ENCODE peak calls at places on chromosomes 6 and 20, in nine cellular contexts. One of them, this sample, is unnamed.

GRCh38 chr6:138410972-138411667 is 7.1 kb downstream of the HEBP2 start:
- DNase-seq in stimulated activated naive CD4-positive, alpha-beta T cell: no peak
- DNase-seq in activated CD4-positive, alpha-beta T cell treated with anti-CD3 and anti-CD28 coated beads, Interleukin-2, amount 10 ng/mL, durations not matched to agents 24 days and 14 days: peak
- DNase-seq in glutamatergic neuron: no peak
- DNase-seq in globus pallidus: no peak
- DNase-seq in thoracic aorta: no peak
- DNase-seq in choroid plexus epithelial cell: peak
- DNase-seq in COR-L47: no peak
- DNase-seq in anterior cingulate cortex: no peak
- DNase-seq in this sample: no peak

GRCh38 chr20:54194724-54195438 is 13.0 kb upstream of the PFDN4 start:
- DNase-seq in stimulated activated naive CD4-positive, alpha-beta T cell: no peak
- DNase-seq in activated CD4-positive, alpha-beta T cell treated with anti-CD3 and anti-CD28 coated beads, Interleukin-2, amount 10 ng/mL, durations not matched to agents 24 days and 14 days: no peak
- DNase-seq in glutamatergic neuron: no peak
- DNase-seq in globus pallidus: no peak
- DNase-seq in thoracic aorta: no peak
- DNase-seq in choroid plexus epithelial cell: peak
- DNase-seq in COR-L47: no peak
- DNase-seq in anterior cingulate cortex: no peak
- DNase-seq in this sample: no peak

GRCh38 chr20:61120595-61121515 is 131.2 kb upstream of the CDH4 start:
- DNase-seq in stimulated activated naive CD4-positive, alpha-beta T cell: peak
- DNase-seq in activated CD4-positive, alpha-beta T cell treated with anti-CD3 and anti-CD28 coated beads, Interleukin-2, amount 10 ng/mL, durations not matched to agents 24 days and 14 days: peak
- DNase-seq in glutamatergic neuron: peak
- DNase-seq in globus pallidus: peak
- DNase-seq in thoracic aorta: no peak
- DNase-seq in choroid plexus epithelial cell: peak
- DNase-seq in COR-L47: peak
- DNase-seq in anterior cingulate cortex: peak
- DNase-seq in this sample: peak

GRCh38 chr20:35215066-35215956 is 11.2 kb upstream of the MMP24 start:
- DNase-seq in stimulated activated naive CD4-positive, alpha-beta T cell: no peak
- DNase-seq in activated CD4-positive, alpha-beta T cell treated with anti-CD3 and anti-CD28 coated beads, Interleukin-2, amount 10 ng/mL, durations not matched to agents 24 days and 14 days: no peak
- DNase-seq in glutamatergic neuron: no peak
- DNase-seq in globus pallidus: no peak
- DNase-seq in thoracic aorta: no peak
- DNase-seq in choroid plexus epithelial cell: peak
- DNase-seq in COR-L47: no peak
- DNase-seq in anterior cingulate cortex: no peak
- DNase-seq in this sample: no peak

GRCh38 chr20:64244281-64244805 is 11.2 kb upstream of the PCMTD2 start:
- DNase-seq in stimulated activated naive CD4-positive, alpha-beta T cell: no peak
- DNase-seq in activated CD4-positive, alpha-beta T cell treated with anti-CD3 and anti-CD28 coated beads, Interleukin-2, amount 10 ng/mL, durations not matched to agents 24 days and 14 days: no peak
- DNase-seq in glutamatergic neuron: no peak
- DNase-seq in globus pallidus: no peak
- DNase-seq in thoracic aorta: no peak
- DNase-seq in choroid plexus epithelial cell: no peak
- DNase-seq in COR-L47: no peak
- DNase-seq in anterior cingulate cortex: no peak
- DNase-seq in this sample: no peak

GRCh38 chr6:35718911-35719381 is 17.9 kb upstream of the ARMC12 start:
- DNase-seq in stimulated activated naive CD4-positive, alpha-beta T cell: no peak
- DNase-seq in activated CD4-positive, alpha-beta T cell treated with anti-CD3 and anti-CD28 coated beads, Interleukin-2, amount 10 ng/mL, durations not matched to agents 24 days and 14 days: peak
- DNase-seq in glutamatergic neuron: no peak
- DNase-seq in globus pallidus: no peak
- DNase-seq in thoracic aorta: no peak
- DNase-seq in choroid plexus epithelial cell: peak
- DNase-seq in COR-L47: no peak
- DNase-seq in anterior cingulate cortex: no peak
- DNase-seq in this sample: no peak

GRCh38 chr20:5675103-5676091 is 74.8 kb upstream of the SHLD1 start:
- DNase-seq in stimulated activated naive CD4-positive, alpha-beta T cell: no peak
- DNase-seq in activated CD4-positive, alpha-beta T cell treated with anti-CD3 and anti-CD28 coated beads, Interleukin-2, amount 10 ng/mL, durations not matched to agents 24 days and 14 days: no peak
- DNase-seq in glutamatergic neuron: no peak
- DNase-seq in globus pallidus: no peak
- DNase-seq in thoracic aorta: no peak
- DNase-seq in choroid plexus epithelial cell: peak
- DNase-seq in COR-L47: no peak
- DNase-seq in anterior cingulate cortex: no peak
- DNase-seq in this sample: no peak

GRCh38 chr6:107991061-107991460 is 33.1 kb upstream of the SEC63 start:
- DNase-seq in stimulated activated naive CD4-positive, alpha-beta T cell: no peak
- DNase-seq in activated CD4-positive, alpha-beta T cell treated with anti-CD3 and anti-CD28 coated beads, Interleukin-2, amount 10 ng/mL, durations not matched to agents 24 days and 14 days: no peak
- DNase-seq in glutamatergic neuron: no peak
- DNase-seq in globus pallidus: no peak
- DNase-seq in thoracic aorta: no peak
- DNase-seq in choroid plexus epithelial cell: peak
- DNase-seq in COR-L47: no peak
- DNase-seq in anterior cingulate cortex: no peak
- DNase-seq in this sample: no peak

GRCh38 chr20:56393133-56393472 is 658 bp downstream of the CSTF1 start:
- DNase-seq in stimulated activated naive CD4-positive, alpha-beta T cell: no peak
- DNase-seq in activated CD4-positive, alpha-beta T cell treated with anti-CD3 and anti-CD28 coated beads, Interleukin-2, amount 10 ng/mL, durations not matched to agents 24 days and 14 days: peak
- DNase-seq in glutamatergic neuron: no peak
- DNase-seq in globus pallidus: no peak
- DNase-seq in thoracic aorta: no peak
- DNase-seq in choroid plexus epithelial cell: peak
- DNase-seq in COR-L47: no peak
- DNase-seq in anterior cingulate cortex: no peak
- DNase-seq in this sample: no peak

GRCh38 chr20:37640600-37641561 is 52.9 kb upstream of the CTNNBL1 start:
- DNase-seq in stimulated activated naive CD4-positive, alpha-beta T cell: no peak
- DNase-seq in activated CD4-positive, alpha-beta T cell treated with anti-CD3 and anti-CD28 coated beads, Interleukin-2, amount 10 ng/mL, durations not matched to agents 24 days and 14 days: no peak
- DNase-seq in glutamatergic neuron: no peak
- DNase-seq in globus pallidus: no peak
- DNase-seq in thoracic aorta: no peak
- DNase-seq in choroid plexus epithelial cell: peak
- DNase-seq in COR-L47: peak
- DNase-seq in anterior cingulate cortex: no peak
- DNase-seq in this sample: no peak

GRCh38 chr6:43644940-43645612 is at the start of gene RSPH9:
- DNase-seq in stimulated activated naive CD4-positive, alpha-beta T cell: peak
- DNase-seq in activated CD4-positive, alpha-beta T cell treated with anti-CD3 and anti-CD28 coated beads, Interleukin-2, amount 10 ng/mL, durations not matched to agents 24 days and 14 days: peak
- DNase-seq in glutamatergic neuron: peak
- DNase-seq in globus pallidus: no peak
- DNase-seq in thoracic aorta: no peak
- DNase-seq in choroid plexus epithelial cell: peak
- DNase-seq in COR-L47: no peak
- DNase-seq in anterior cingulate cortex: no peak
- DNase-seq in this sample: peak

GRCh38 chr20:36306557-36307411 is 645 bp downstream of the DLGAP4 start:
- DNase-seq in stimulated activated naive CD4-positive, alpha-beta T cell: no peak
- DNase-seq in activated CD4-positive, alpha-beta T cell treated with anti-CD3 and anti-CD28 coated beads, Interleukin-2, amount 10 ng/mL, durations not matched to agents 24 days and 14 days: no peak
- DNase-seq in glutamatergic neuron: no peak
- DNase-seq in globus pallidus: no peak
- DNase-seq in thoracic aorta: no peak
- DNase-seq in choroid plexus epithelial cell: no peak
- DNase-seq in COR-L47: no peak
- DNase-seq in anterior cingulate cortex: no peak
- DNase-seq in this sample: no peak

GRCh38 chr6:26388441-26388840 is 5.5 kb downstream of the BTN2A2 start:
- DNase-seq in stimulated activated naive CD4-positive, alpha-beta T cell: no peak
- DNase-seq in activated CD4-positive, alpha-beta T cell treated with anti-CD3 and anti-CD28 coated beads, Interleukin-2, amount 10 ng/mL, durations not matched to agents 24 days and 14 days: no peak
- DNase-seq in glutamatergic neuron: no peak
- DNase-seq in globus pallidus: no peak
- DNase-seq in thoracic aorta: no peak
- DNase-seq in choroid plexus epithelial cell: no peak
- DNase-seq in COR-L47: no peak
- DNase-seq in anterior cingulate cortex: no peak
- DNase-seq in this sample: no peak

GRCh38 chr6:109853951-109854350 is 124.2 kb upstream of the GPR6 start:
- DNase-seq in stimulated activated naive CD4-positive, alpha-beta T cell: no peak
- DNase-seq in activated CD4-positive, alpha-beta T cell treated with anti-CD3 and anti-CD28 coated beads, Interleukin-2, amount 10 ng/mL, durations not matched to agents 24 days and 14 days: no peak
- DNase-seq in glutamatergic neuron: no peak
- DNase-seq in globus pallidus: no peak
- DNase-seq in thoracic aorta: no peak
- DNase-seq in choroid plexus epithelial cell: no peak
- DNase-seq in COR-L47: no peak
- DNase-seq in anterior cingulate cortex: no peak
- DNase-seq in this sample: no peak

GRCh38 chr6:25692472-25692871 is 40.5 kb downstream of the SCGN start:
- DNase-seq in stimulated activated naive CD4-positive, alpha-beta T cell: no peak
- DNase-seq in activated CD4-positive, alpha-beta T cell treated with anti-CD3 and anti-CD28 coated beads, Interleukin-2, amount 10 ng/mL, durations not matched to agents 24 days and 14 days: no peak
- DNase-seq in glutamatergic neuron: no peak
- DNase-seq in globus pallidus: no peak
- DNase-seq in thoracic aorta: no peak
- DNase-seq in choroid plexus epithelial cell: no peak
- DNase-seq in COR-L47: no peak
- DNase-seq in anterior cingulate cortex: no peak
- DNase-seq in this sample: no peak

GRCh38 chr6:111107589-111107988 is 20.3 kb downstream of the SLC16A10 start:
- DNase-seq in stimulated activated naive CD4-positive, alpha-beta T cell: no peak
- DNase-seq in activated CD4-positive, alpha-beta T cell treated with anti-CD3 and anti-CD28 coated beads, Interleukin-2, amount 10 ng/mL, durations not matched to agents 24 days and 14 days: no peak
- DNase-seq in glutamatergic neuron: no peak
- DNase-seq in globus pallidus: no peak
- DNase-seq in thoracic aorta: no peak
- DNase-seq in choroid plexus epithelial cell: no peak
- DNase-seq in COR-L47: no peak
- DNase-seq in anterior cingulate cortex: no peak
- DNase-seq in this sample: no peak

GRCh38 chr6:108915258-108915657 is 67.0 kb downstream of the ARMC2 start:
- DNase-seq in stimulated activated naive CD4-positive, alpha-beta T cell: no peak
- DNase-seq in activated CD4-positive, alpha-beta T cell treated with anti-CD3 and anti-CD28 coated beads, Interleukin-2, amount 10 ng/mL, durations not matched to agents 24 days and 14 days: no peak
- DNase-seq in glutamatergic neuron: no peak
- DNase-seq in globus pallidus: no peak
- DNase-seq in thoracic aorta: no peak
- DNase-seq in choroid plexus epithelial cell: no peak
- DNase-seq in COR-L47: no peak
- DNase-seq in anterior cingulate cortex: no peak
- DNase-seq in this sample: no peak

GRCh38 chr20:54290636-54291035 is 82.7 kb downstream of the PFDN4 start:
- DNase-seq in stimulated activated naive CD4-positive, alpha-beta T cell: no peak
- DNase-seq in activated CD4-positive, alpha-beta T cell treated with anti-CD3 and anti-CD28 coated beads, Interleukin-2, amount 10 ng/mL, durations not matched to agents 24 days and 14 days: peak
- DNase-seq in glutamatergic neuron: no peak
- DNase-seq in globus pallidus: no peak
- DNase-seq in thoracic aorta: no peak
- DNase-seq in choroid plexus epithelial cell: no peak
- DNase-seq in COR-L47: no peak
- DNase-seq in anterior cingulate cortex: no peak
- DNase-seq in this sample: no peak

GRCh38 chr6:111228094-111228493 is 140.8 kb downstream of the SLC16A10 start:
- DNase-seq in stimulated activated naive CD4-positive, alpha-beta T cell: no peak
- DNase-seq in activated CD4-positive, alpha-beta T cell treated with anti-CD3 and anti-CD28 coated beads, Interleukin-2, amount 10 ng/mL, durations not matched to agents 24 days and 14 days: no peak
- DNase-seq in glutamatergic neuron: no peak
- DNase-seq in globus pallidus: no peak
- DNase-seq in thoracic aorta: no peak
- DNase-seq in choroid plexus epithelial cell: peak
- DNase-seq in COR-L47: no peak
- DNase-seq in anterior cingulate cortex: no peak
- DNase-seq in this sample: no peak

GRCh38 chr20:5078399-5078958 is 41.3 kb downstream of the PCNA start:
- DNase-seq in stimulated activated naive CD4-positive, alpha-beta T cell: peak
- DNase-seq in activated CD4-positive, alpha-beta T cell treated with anti-CD3 and anti-CD28 coated beads, Interleukin-2, amount 10 ng/mL, durations not matched to agents 24 days and 14 days: peak
- DNase-seq in glutamatergic neuron: no peak
- DNase-seq in globus pallidus: peak
- DNase-seq in thoracic aorta: peak
- DNase-seq in choroid plexus epithelial cell: peak
- DNase-seq in COR-L47: no peak
- DNase-seq in anterior cingulate cortex: peak
- DNase-seq in this sample: no peak

GRCh38 chr6:113979930-113980329 is 9.0 kb upstream of the HDAC2 start:
- DNase-seq in stimulated activated naive CD4-positive, alpha-beta T cell: no peak
- DNase-seq in activated CD4-positive, alpha-beta T cell treated with anti-CD3 and anti-CD28 coated beads, Interleukin-2, amount 10 ng/mL, durations not matched to agents 24 days and 14 days: no peak
- DNase-seq in glutamatergic neuron: no peak
- DNase-seq in globus pallidus: peak
- DNase-seq in thoracic aorta: no peak
- DNase-seq in choroid plexus epithelial cell: no peak
- DNase-seq in COR-L47: no peak
- DNase-seq in anterior cingulate cortex: no peak
- DNase-seq in this sample: no peak

GRCh38 chr6:90088009-90088408 is 193.7 kb downstream of the GJA10 start:
- DNase-seq in stimulated activated naive CD4-positive, alpha-beta T cell: no peak
- DNase-seq in activated CD4-positive, alpha-beta T cell treated with anti-CD3 and anti-CD28 coated beads, Interleukin-2, amount 10 ng/mL, durations not matched to agents 24 days and 14 days: peak
- DNase-seq in glutamatergic neuron: no peak
- DNase-seq in globus pallidus: no peak
- DNase-seq in thoracic aorta: no peak
- DNase-seq in choroid plexus epithelial cell: peak
- DNase-seq in COR-L47: no peak
- DNase-seq in anterior cingulate cortex: no peak
- DNase-seq in this sample: no peak

GRCh38 chr6:158330016-158330415 is 17.8 kb downstream of the TULP4 start:
- DNase-seq in stimulated activated naive CD4-positive, alpha-beta T cell: no peak
- DNase-seq in activated CD4-positive, alpha-beta T cell treated with anti-CD3 and anti-CD28 coated beads, Interleukin-2, amount 10 ng/mL, durations not matched to agents 24 days and 14 days: no peak
- DNase-seq in glutamatergic neuron: no peak
- DNase-seq in globus pallidus: no peak
- DNase-seq in thoracic aorta: no peak
- DNase-seq in choroid plexus epithelial cell: no peak
- DNase-seq in COR-L47: no peak
- DNase-seq in anterior cingulate cortex: no peak
- DNase-seq in this sample: no peak

GRCh38 chr6:168328086-168328485 is 8.5 kb upstream of the DACT2 start:
- DNase-seq in stimulated activated naive CD4-positive, alpha-beta T cell: no peak
- DNase-seq in activated CD4-positive, alpha-beta T cell treated with anti-CD3 and anti-CD28 coated beads, Interleukin-2, amount 10 ng/mL, durations not matched to agents 24 days and 14 days: no peak
- DNase-seq in glutamatergic neuron: no peak
- DNase-seq in globus pallidus: no peak
- DNase-seq in thoracic aorta: no peak
- DNase-seq in choroid plexus epithelial cell: peak
- DNase-seq in COR-L47: no peak
- DNase-seq in anterior cingulate cortex: no peak
- DNase-seq in this sample: no peak

GRCh38 chr6:26071135-26071534 is 16.1 kb upstream of the HFE start:
- DNase-seq in stimulated activated naive CD4-positive, alpha-beta T cell: no peak
- DNase-seq in activated CD4-positive, alpha-beta T cell treated with anti-CD3 and anti-CD28 coated beads, Interleukin-2, amount 10 ng/mL, durations not matched to agents 24 days and 14 days: no peak
- DNase-seq in glutamatergic neuron: no peak
- DNase-seq in globus pallidus: no peak
- DNase-seq in thoracic aorta: no peak
- DNase-seq in choroid plexus epithelial cell: peak
- DNase-seq in COR-L47: no peak
- DNase-seq in anterior cingulate cortex: no peak
- DNase-seq in this sample: no peak

GRCh38 chr6:92507552-92507951 is 911.8 kb downstream of the EPHA7 start:
- DNase-seq in stimulated activated naive CD4-positive, alpha-beta T cell: no peak
- DNase-seq in activated CD4-positive, alpha-beta T cell treated with anti-CD3 and anti-CD28 coated beads, Interleukin-2, amount 10 ng/mL, durations not matched to agents 24 days and 14 days: no peak
- DNase-seq in glutamatergic neuron: no peak
- DNase-seq in globus pallidus: no peak
- DNase-seq in thoracic aorta: no peak
- DNase-seq in choroid plexus epithelial cell: no peak
- DNase-seq in COR-L47: no peak
- DNase-seq in anterior cingulate cortex: no peak
- DNase-seq in this sample: no peak

GRCh38 chr20:3129094-3129493 is 30.6 kb downstream of the FASTKD5 start:
- DNase-seq in stimulated activated naive CD4-positive, alpha-beta T cell: no peak
- DNase-seq in activated CD4-positive, alpha-beta T cell treated with anti-CD3 and anti-CD28 coated beads, Interleukin-2, amount 10 ng/mL, durations not matched to agents 24 days and 14 days: no peak
- DNase-seq in glutamatergic neuron: no peak
- DNase-seq in globus pallidus: no peak
- DNase-seq in thoracic aorta: no peak
- DNase-seq in choroid plexus epithelial cell: no peak
- DNase-seq in COR-L47: no peak
- DNase-seq in anterior cingulate cortex: no peak
- DNase-seq in this sample: no peak

GRCh38 chr6:156562636-156563035 is 214.5 kb upstream of the ARID1B start:
- DNase-seq in stimulated activated naive CD4-positive, alpha-beta T cell: no peak
- DNase-seq in activated CD4-positive, alpha-beta T cell treated with anti-CD3 and anti-CD28 coated beads, Interleukin-2, amount 10 ng/mL, durations not matched to agents 24 days and 14 days: no peak
- DNase-seq in glutamatergic neuron: no peak
- DNase-seq in globus pallidus: no peak
- DNase-seq in thoracic aorta: no peak
- DNase-seq in choroid plexus epithelial cell: no peak
- DNase-seq in COR-L47: no peak
- DNase-seq in anterior cingulate cortex: no peak
- DNase-seq in this sample: no peak

GRCh38 chr6:12136905-12137304 is 124.8 kb downstream of the HIVEP1 start:
- DNase-seq in stimulated activated naive CD4-positive, alpha-beta T cell: no peak
- DNase-seq in activated CD4-positive, alpha-beta T cell treated with anti-CD3 and anti-CD28 coated beads, Interleukin-2, amount 10 ng/mL, durations not matched to agents 24 days and 14 days: no peak
- DNase-seq in glutamatergic neuron: no peak
- DNase-seq in globus pallidus: no peak
- DNase-seq in thoracic aorta: no peak
- DNase-seq in choroid plexus epithelial cell: peak
- DNase-seq in COR-L47: no peak
- DNase-seq in anterior cingulate cortex: no peak
- DNase-seq in this sample: no peak

GRCh38 chr6:108363756-108364356 is 69.0 kb downstream of the AFG1L start:
- DNase-seq in stimulated activated naive CD4-positive, alpha-beta T cell: no peak
- DNase-seq in activated CD4-positive, alpha-beta T cell treated with anti-CD3 and anti-CD28 coated beads, Interleukin-2, amount 10 ng/mL, durations not matched to agents 24 days and 14 days: no peak
- DNase-seq in glutamatergic neuron: no peak
- DNase-seq in globus pallidus: peak
- DNase-seq in thoracic aorta: no peak
- DNase-seq in choroid plexus epithelial cell: no peak
- DNase-seq in COR-L47: no peak
- DNase-seq in anterior cingulate cortex: no peak
- DNase-seq in this sample: no peak

GRCh38 chr6:19896580-19897010 is 59.4 kb downstream of the ID4 start:
- DNase-seq in stimulated activated naive CD4-positive, alpha-beta T cell: no peak
- DNase-seq in activated CD4-positive, alpha-beta T cell treated with anti-CD3 and anti-CD28 coated beads, Interleukin-2, amount 10 ng/mL, durations not matched to agents 24 days and 14 days: no peak
- DNase-seq in glutamatergic neuron: no peak
- DNase-seq in globus pallidus: no peak
- DNase-seq in thoracic aorta: no peak
- DNase-seq in choroid plexus epithelial cell: no peak
- DNase-seq in COR-L47: peak
- DNase-seq in anterior cingulate cortex: no peak
- DNase-seq in this sample: no peak

This sample was measured in endothelial cell.